ENCODE peak calls at places on chromosome 14, in seven cellular contexts. D is T follicular helper cell; R is kidney tubule cell; W is stomach; H is OCI-M1; G is stimulated activated CD8-positive, alpha-beta memory T cell treated with anti-CD3 and anti-CD28 coated beads, Interleukin-2, amount 100 ng/mL, for 1 hour; V is endothelial cell of umbilical vein. E is an unnamed sample.

GRCh38 chr14:65084554-65085190 is 17.6 kb downstream of the MAX start:
- DNase-seq in R (no peak), D (no peak), V (no peak), G (no peak), W (no peak), H (no peak), E (no peak)

GRCh38 chr14:98379829-98380228 is 892.2 kb downstream of the BCL11B start:
- DNase-seq in R (no peak), V (no peak), H (no peak), W (no peak), G (no peak), D (no peak), E (no peak)

GRCh38 chr14:39593339-39593738 is 161.1 kb upstream of the FBXO33 start:
- DNase-seq in W (no peak), V (no peak), G (no peak), R (no peak), D (no peak), H (no peak), E (no peak)

GRCh38 chr14:55336161-55336560 is 64.9 kb downstream of the FBXO34 start:
- DNase-seq in G (no peak), D (peak; percentile 26), H (peak; percentile 19), R (peak; percentile 40), W (peak; percentile 42), V (peak; percentile 35), E (no peak)

GRCh38 chr14:60094306-60094897 is 2.7 kb downstream of the PCNX4 start:
- DNase-seq in V (peak; percentile 16), W (no peak), R (peak; percentile 86), G (no peak), D (no peak), H (peak; percentile 86), E (peak; percentile 92)

GRCh38 chr14:22159968-22160367 is 429.1 kb downstream of the DAD1 start:
- DNase-seq in G (no peak), H (no peak), R (peak; percentile 40), V (no peak), D (no peak), W (no peak), E (no peak)

GRCh38 chr14:24576766-24577165 is 716 bp upstream of the CTSG start:
- DNase-seq in G (no peak), V (no peak), D (no peak), W (no peak), R (no peak), H (no peak), E (no peak)

GRCh38 chr14:53174918-53175317 is 21.8 kb upstream of the DDHD1 start:
- DNase-seq in V (no peak), W (no peak), R (no peak), H (no peak), D (no peak), G (no peak), E (peak; percentile 87)

GRCh38 chr14:94384342-94384741 is 4.1 kb downstream of the SERPINA1 start:
- DNase-seq in G (no peak), R (no peak), H (no peak), W (no peak), V (no peak), D (no peak), E (peak; percentile 7)

GRCh38 chr14:75222208-75222701 is 45.8 kb upstream of the TMED10 start:
- DNase-seq in R (peak; percentile 85), D (no peak), V (peak; percentile 90), W (no peak), G (no peak), H (no peak), E (peak; percentile 74)

GRCh38 chr14:90521121-90521929 is 124.5 kb downstream of the CALM1 start:
- DNase-seq in D (no peak), R (no peak), G (no peak), V (no peak), H (no peak), W (peak; percentile 55), E (no peak)

GRCh38 chr14:62532186-62532585 is 513.1 kb downstream of the KCNH5 start:
- DNase-seq in V (no peak), R (no peak), W (no peak), H (no peak), G (no peak), D (no peak), E (no peak)

GRCh38 chr14:104794641-104795467 is 694 bp downstream of the AKT1 start:
- DNase-seq in V (peak; percentile 30), D (no peak), W (peak; percentile 51), R (peak; percentile 41), H (peak; percentile 3), G (no peak), E (peak; percentile 68)

GRCh38 chr14:83994020-83994419 is 1535.9 kb upstream of the FLRT2 start:
- DNase-seq in W (no peak), R (no peak), D (no peak), H (no peak), G (no peak), V (no peak), E (no peak)

GRCh38 chr14:76784881-76785280 is 23.6 kb downstream of the VASH1 start:
- DNase-seq in H (peak; percentile 90), V (peak; percentile 90), G (no peak), R (peak; percentile 62), D (peak; percentile 48), W (peak; percentile 63), E (peak; percentile 95)

GRCh38 chr14:35287481-35288013 is 4.6 kb upstream of the PSMA6 start:
- DNase-seq in V (peak; percentile 49), R (peak; percentile 77), H (no peak), W (peak; percentile 59), G (no peak), D (no peak), E (no peak)

GRCh38 chr14:63782683-63783389 is 55.0 kb upstream of the SGPP1 start:
- DNase-seq in D (no peak), R (no peak), G (no peak), H (no peak), W (no peak), V (no peak), E (no peak)

GRCh38 chr14:104651876-104652260 is 37.5 kb upstream of the INF2 start:
- DNase-seq in R (no peak), W (no peak), H (no peak), D (no peak), G (no peak), V (no peak), E (no peak)

GRCh38 chr14:66600416-66600815 is 92.5 kb downstream of the GPHN start:
- DNase-seq in D (no peak), W (no peak), H (no peak), G (no peak), V (peak; percentile 24), R (peak; percentile 19), E (no peak)

E was measured in islet precursor cell.